ENCODE peak calls at places on chromosomes 6 and 20, in four cellular contexts. Q, L, S and M are unnamed samples.

GRCh38 chr6:134358320-134358719 is 40.4 kb upstream of the SGK1 start:
- DNase-seq in L (no peak), S (no peak), Q (peak), M (no peak)

GRCh38 chr6:81752969-81753708 is 658 bp upstream of the TENT5A start:
- DNase-seq in Q (peak), S (peak), L (no peak), M (peak)

GRCh38 chr20:62571667-62572344 is 70.5 kb upstream of the SLCO4A1 start:
- DNase-seq in S (peak), L (no peak), Q (no peak), M (peak)

GRCh38 chr6:117829594-117830319 is 77.3 kb upstream of the SLC35F1 start:
- DNase-seq in S (peak), L (peak), Q (peak), M (peak)

GRCh38 chr20:34111057-34111711 is 859 bp downstream of the EIF2S2 start:
- DNase-seq in Q (peak), S (no peak), L (no peak), M (peak)

GRCh38 chr6:117910549-117910948 is 3.5 kb downstream of the SLC35F1 start:
- DNase-seq in Q (no peak), L (no peak), S (no peak), M (no peak)

GRCh38 chr20:56439784-56440291 is 27.8 kb downstream of the CASS4 start:
- DNase-seq in S (no peak), Q (peak), L (no peak), M (peak)

GRCh38 chr20:38926934-38927616 is 858 bp downstream of the FAM83D start:
- DNase-seq in L (no peak), Q (peak), S (no peak), M (peak)

GRCh38 chr20:58708246-58708931 is 15.8 kb downstream of the NPEPL1 start:
- DNase-seq in S (peak), L (no peak), Q (no peak), M (no peak)

GRCh38 chr20:56222201-56222600 is 26.3 kb upstream of the MC3R start:
- DNase-seq in L (no peak), S (no peak), Q (no peak), M (no peak)

GRCh38 chr6:170459451-170459850 is 93.7 kb downstream of the PSMB1 start:
- DNase-seq in S (no peak), L (no peak), Q (peak), M (no peak)

GRCh38 chr6:39929733-39930461 is 4.4 kb downstream of the MOCS1 start:
- DNase-seq in Q (peak), S (no peak), L (no peak), M (no peak)

GRCh38 chr20:12354725-12355124 is 437.0 kb downstream of the BTBD3 start:
- DNase-seq in L (no peak), Q (no peak), S (no peak), M (no peak)
- H3K4me2 ChIP-seq in L (no peak), Q (no peak), S (no peak), M (no peak)

GRCh38 chr20:20687319-20687718 is 25.1 kb downstream of the RALGAPA2 start:
- DNase-seq in S (no peak), Q (no peak), L (no peak), M (no peak)
- H3K56ac ChIP-seq in S (no peak), Q (no peak), L (no peak), M (no peak)

GRCh38 chr6:116434056-116434725 is 27.0 kb upstream of the CALHM6 start:
- DNase-seq in Q (no peak), L (no peak), S (no peak), M (no peak)

GRCh38 chr6:116436586-116436985 is 24.6 kb upstream of the CALHM6 start:
- DNase-seq in S (no peak), L (no peak), Q (no peak), M (peak)

GRCh38 chr6:116443105-116443504 is 18.1 kb upstream of the CALHM6 start:
- DNase-seq in L (no peak), S (no peak), Q (no peak), M (no peak)

GRCh38 chr6:116439572-116439971 is 21.6 kb upstream of the CALHM6 start:
- DNase-seq in L (no peak), S (no peak), Q (peak), M (peak)

GRCh38 chr6:116438590-116439448 is 22.4 kb upstream of the CALHM6 start:
- DNase-seq in Q (no peak), L (no peak), S (no peak), M (no peak)
- H3K9ac ChIP-seq in Q (peak), L (no peak), S (no peak), M (no peak)

DNA sequence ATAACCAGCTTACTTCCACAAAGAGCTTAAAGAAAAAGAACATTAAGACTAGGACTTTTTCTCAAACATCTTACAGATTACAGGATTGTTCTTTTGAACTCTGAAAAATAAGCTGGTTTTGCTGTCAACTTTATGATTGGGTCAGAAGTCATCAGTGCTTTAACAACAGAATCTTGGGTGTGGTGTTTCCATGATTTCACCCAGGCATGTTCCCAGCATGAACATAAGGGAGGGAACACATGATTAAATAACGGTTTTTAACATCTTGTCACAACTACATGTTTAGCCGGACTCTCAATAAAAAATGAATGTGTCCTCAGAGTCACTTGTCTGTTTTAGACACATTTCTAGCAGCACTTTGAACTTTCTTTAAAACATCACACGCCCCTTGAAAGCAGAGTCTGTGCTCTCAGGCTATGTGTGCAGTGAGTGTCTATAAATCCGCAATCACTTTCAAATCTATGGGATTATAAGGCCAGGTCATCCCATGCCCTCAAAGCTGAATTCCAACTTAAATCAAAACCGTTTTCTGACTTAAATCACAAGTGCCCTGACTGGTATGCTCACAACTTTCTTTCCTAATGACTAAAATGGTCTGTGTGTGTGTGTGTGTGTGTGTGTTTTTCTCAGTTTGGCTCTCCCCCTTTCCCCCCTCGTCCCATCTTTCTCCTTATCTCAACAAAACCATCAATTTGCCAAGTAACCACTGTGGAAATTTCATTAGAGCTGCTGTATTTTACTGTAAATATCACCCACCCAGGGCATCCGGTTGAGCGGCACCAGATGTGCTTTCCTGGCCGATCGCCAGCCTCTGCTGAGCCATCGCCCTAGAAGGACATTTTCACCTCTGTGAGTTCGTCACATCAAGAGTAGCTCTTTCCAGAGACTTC is 216.8 kb upstream of the DTNBP1 start:
- DNase-seq in S (no peak), L (no peak), Q (peak), M (no peak)
- H3K4me2 ChIP-seq in S (no peak), L (no peak), Q (peak), M (no peak)

GRCh38 chr6:11637266-11637665 is 99.7 kb downstream of the TMEM170B start:
- DNase-seq in S (no peak), L (no peak), Q (no peak), M (no peak)
- H3K56ac ChIP-seq in S (no peak), L (no peak), Q (no peak), M (no peak)